ENCODE peak calls at places on chromosomes 4 and X, in four cellular contexts. C is left ventricle myocardium inferior; S is CD8-positive, alpha-beta memory T cell; Y is ascending aorta. P is an unnamed sample. For H3K9me3 and H3K27me3, the result is how much of the 10 kb centered on the place peaks cover.

GRCh38 chr4:142960134-142960533 is 114.0 kb upstream of the INPP4B start:
- DNase-seq in C (no peak), S (no peak), Y (no peak), P (no peak)

GRCh38 chrX:155251391-155251790 is 12.9 kb downstream of the RAB39B start:
- DNase-seq in C (no peak), S (no peak), Y (no peak), P (no peak)

GRCh38 chr4:17597517-17597916 is 16.9 kb upstream of the MED28 start:
- DNase-seq in C (no peak), S (no peak), Y (no peak), P (no peak)

GRCh38 chrX:153938226-153938786 is 3.5 kb upstream of the NAA10 start:
- DNase-seq in C (no peak), S (no peak), Y (no peak), P (no peak)

GRCh38 chrX:34734383-34734782 is 77.3 kb upstream of the TMEM47 start:
- DNase-seq in C (no peak), S (no peak), Y (no peak), P (no peak)

GRCh38 chrX:88560673-88561330 is 186.2 kb upstream of the CPXCR1 start:
- DNase-seq in C (no peak), S (no peak), Y (no peak), P (no peak)

GRCh38 chrX:4764888-4765287 is 1051.4 kb upstream of the PRKX start:
- DNase-seq in C (no peak), S (no peak), Y (no peak), P (no peak)

GRCh38 chr4:2660596-2661211 is 95.4 kb downstream of the TNIP2 start:
- DNase-seq in C (no peak), S (no peak), Y (no peak), P (no peak)

GRCh38 chrX:31384471-31384870 is 312.6 kb upstream of the FTHL17 start:
- DNase-seq in C (no peak), S (no peak), Y (no peak), P (no peak)

GRCh38 chr4:76990288-76991080 is 40.9 kb downstream of the SEPTIN11 start:
- DNase-seq in C (no peak), S (no peak), Y (no peak), P (peak)

GRCh38 chr4:139184129-139184528 is 7.1 kb upstream of the ELF2 start:
- DNase-seq in C (no peak), S (no peak), Y (no peak), P (no peak)

GRCh38 chr4:121428721-121429120 is 47.9 kb upstream of the QRFPR start:
- DNase-seq in C (no peak), S (no peak), Y (no peak), P (no peak)

GRCh38 chr4:152735302-152735917 is 44.1 kb downstream of the TIGD4 start:
- DNase-seq in C (no peak), S (no peak), Y (no peak), P (no peak)

GRCh38 chrX:132900631-132901030 is 57.8 kb downstream of the HS6ST2 start:
- DNase-seq in C (no peak), S (no peak), Y (no peak), P (no peak)

DNA sequence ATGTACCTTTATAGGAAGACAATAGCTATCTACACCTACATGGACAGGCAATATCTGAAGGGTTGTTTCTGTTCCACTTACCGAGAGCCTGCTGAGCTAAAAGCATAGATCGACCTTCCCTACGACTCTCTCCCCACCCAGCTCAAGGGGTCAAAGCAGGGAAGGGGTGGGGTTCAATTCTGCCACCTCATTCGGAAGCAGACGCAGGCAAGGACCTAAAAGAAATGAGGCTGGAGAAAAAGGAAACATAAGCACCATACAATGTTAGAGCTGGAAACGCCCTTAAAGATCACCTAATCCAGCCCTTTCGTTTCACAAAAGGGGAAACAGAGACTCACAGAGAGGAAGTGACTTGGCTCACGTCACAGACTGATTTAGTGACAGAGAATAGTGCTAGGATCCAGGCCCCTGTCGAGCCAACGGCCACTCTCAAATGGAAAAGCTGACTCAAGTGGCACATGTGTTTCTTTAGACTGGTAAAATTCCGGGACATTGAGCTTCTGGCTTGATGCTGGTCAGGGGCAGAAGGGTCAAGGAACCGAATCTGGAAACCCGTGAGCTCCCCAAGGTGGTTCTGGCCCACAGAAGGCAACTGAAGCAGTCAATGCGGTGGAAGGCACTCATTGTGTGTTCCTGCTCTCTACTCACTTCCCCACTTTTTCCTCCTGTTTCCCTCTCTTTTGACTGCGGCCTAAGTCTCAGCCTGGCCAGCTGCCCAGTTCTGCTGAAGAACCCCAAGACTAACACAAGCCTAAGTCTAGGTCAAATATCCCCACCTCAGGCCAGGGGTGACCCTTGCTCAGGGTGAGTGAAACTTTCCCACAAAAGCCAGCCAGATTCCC is 7.5 kb downstream of the SEPTIN6 start:
- DNase-seq in C (no peak), S (peak), Y (peak), P (no peak)
- H3K4me3 ChIP-seq in C (no peak), S (peak), Y (no peak), P (no peak)

GRCh38 chr4:168972601-168973000 is 37.5 kb downstream of the CBR4 start:
- DNase-seq in C (no peak), S (no peak), Y (no peak), P (no peak)
- H3K9me3 ChIP-seq in C (half or more), S (under half), Y (half or more), P (under half)

GRCh38 chr4:13527983-13528822 is 16.1 kb downstream of the NKX3-2 start:
- DNase-seq in C (no peak), S (no peak), Y (no peak), P (no peak)
- H3K27me3 ChIP-seq in C (half or more), S (half or more), Y (under half), P (under half)

DNA sequence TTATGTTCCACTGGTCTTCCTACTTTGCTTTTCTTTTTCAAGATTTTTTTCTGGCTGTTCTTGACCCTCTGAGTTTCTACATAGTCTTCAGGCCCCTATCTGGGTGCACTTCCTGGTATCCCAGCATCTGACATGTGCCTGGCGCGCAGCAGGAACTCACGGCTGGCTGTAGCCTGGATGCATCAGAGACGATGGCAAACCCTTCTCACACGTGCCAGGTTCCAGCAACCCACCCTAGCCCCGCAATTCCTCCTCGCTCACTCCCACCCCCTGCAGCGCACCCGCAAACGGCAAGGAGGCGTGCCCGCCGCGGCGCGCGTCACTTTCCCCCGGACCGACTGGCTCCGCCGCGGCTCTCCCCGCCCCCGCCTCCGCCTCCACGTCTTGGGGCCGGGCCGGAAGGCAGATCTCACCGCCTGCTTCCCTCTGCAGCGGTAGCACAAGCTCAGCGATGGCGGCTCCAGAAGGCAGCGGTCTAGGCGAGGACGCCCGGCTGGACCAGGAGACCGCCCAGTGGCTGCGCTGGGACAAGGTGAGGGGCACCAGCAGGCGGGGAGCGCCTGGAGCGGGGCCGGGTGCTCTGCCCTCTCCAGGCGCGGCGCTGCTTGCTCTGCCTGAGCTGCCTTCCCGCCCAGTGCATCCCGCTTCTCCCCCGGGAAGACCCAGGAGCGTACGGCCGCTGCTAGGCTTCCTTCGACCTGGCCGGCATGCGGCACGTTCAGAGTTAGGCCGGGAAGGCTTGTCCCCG is at the start of gene PGM2:
- DNase-seq in C (peak), S (peak), Y (peak), P (peak)
- H3K4me3 ChIP-seq in C (peak), S (peak), Y (peak), P (peak)

GRCh38 chr4:12116009-12116542 is 687.4 kb upstream of the HS3ST1 start:
- DNase-seq in C (no peak), S (no peak), Y (no peak), P (no peak)

GRCh38 chr4:12110607-12111006 is 681.9 kb upstream of the HS3ST1 start:
- DNase-seq in C (no peak), S (no peak), Y (no peak), P (no peak)
- H3K9me3 ChIP-seq in C (under half), S (under half), Y (under half), P (under half)

GRCh38 chrX:25014366-25014838 is 1.4 kb downstream of the ARX start:
- DNase-seq in C (no peak), S (no peak), Y (no peak), P (no peak)

GRCh38 chrX:25012793-25013592 is 2.8 kb downstream of the ARX start:
- DNase-seq in C (no peak), S (no peak), Y (no peak), P (no peak)

GRCh38 chrX:25015486-25016360 is at the start of gene ARX:
- DNase-seq in C (peak), S (no peak), Y (no peak), P (no peak)

GRCh38 chrX:25012433-25012735 is 3.4 kb downstream of the ARX start:
- DNase-seq in C (no peak), S (no peak), Y (no peak), P (no peak)

GRCh38 chrX:25013593-25014365 is 2.0 kb downstream of the ARX start:
- DNase-seq in C (no peak), S (no peak), Y (no peak), P (no peak)
- H3K27me3 ChIP-seq in C (half or more), S (under half), Y (under half), P (under half)

DNA sequence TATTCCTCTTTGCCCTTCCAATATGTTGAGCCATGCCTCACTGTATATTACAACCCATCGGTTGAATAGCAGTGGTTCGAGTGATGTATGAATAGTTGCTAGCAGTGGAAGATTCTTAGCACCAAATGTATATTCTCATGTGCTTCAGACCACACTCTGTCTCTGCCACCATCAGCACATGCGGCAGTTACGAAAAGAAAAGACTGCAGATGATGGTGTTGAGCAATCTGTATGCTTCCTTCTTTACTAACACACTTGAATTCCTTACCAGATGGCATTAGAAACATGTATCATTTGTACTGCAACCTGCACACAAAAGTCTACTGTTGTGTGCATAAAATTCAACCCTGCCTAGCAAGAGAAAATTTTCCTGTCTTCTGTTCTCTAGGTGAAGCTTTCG is 214.6 kb downstream of the ENOX2 start:
- DNase-seq in C (no peak), S (no peak), Y (no peak), P (no peak)
- H3K4me3 ChIP-seq in C (no peak), S (no peak), Y (no peak), P (no peak)

GRCh38 chr4:80875642-80876041 is 154.9 kb upstream of the BMP3 start:
- DNase-seq in C (no peak), S (no peak), Y (no peak), P (no peak)
- H3K9me3 ChIP-seq in C (under half), S (under half), Y (under half), P (under half)

DNA sequence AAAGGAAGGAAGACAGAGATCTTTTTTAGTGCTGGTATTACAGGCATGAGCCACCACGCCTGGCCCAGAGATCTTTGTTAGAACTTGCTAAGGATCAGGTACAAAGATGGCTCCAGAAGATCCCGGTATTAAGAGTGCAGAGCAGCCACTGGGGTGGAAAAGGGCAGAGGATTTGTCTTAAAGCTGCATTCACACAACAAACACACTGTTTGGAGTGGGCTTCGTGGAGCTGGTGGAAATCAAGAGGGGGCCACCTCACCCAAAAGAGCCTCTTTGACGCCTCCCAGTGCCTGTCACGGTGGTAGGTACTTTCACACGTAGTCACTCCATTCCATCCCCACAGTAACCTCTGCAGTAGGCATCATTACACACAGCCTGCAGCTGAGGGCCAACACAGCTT is 13.3 kb downstream of the HELT start:
- DNase-seq in C (no peak), S (no peak), Y (no peak), P (no peak)
- H3K27me3 ChIP-seq in C (under half), S (under half), Y (under half), P (under half)

GRCh38 chr4:47145630-47146029 is 114.3 kb downstream of the GABRB1 start:
- DNase-seq in C (no peak), S (no peak), Y (no peak), P (no peak)
- H3K4me3 ChIP-seq in C (no peak), S (no peak), Y (no peak), P (no peak)

P was measured in MG63.